ENCODE peak calls at places on chromosomes 3 and 15, in four cellular contexts. N is K562, T is GM12878, P is HepG2. L is an unnamed sample.

GRCh38 chr3:122940628-122941086 is 86.9 kb downstream of the SEMA5B start:
- DNase-seq in P (no peak), T (no peak), N (no peak), L (no peak)

GRCh38 chr3:58581328-58582091 is 4.3 kb upstream of the FAM107A start:
- DNase-seq in N (no peak), P (no peak), T (no peak), L (no peak)

GRCh38 chr3:194959217-194959616 is 273.5 kb downstream of the FAM43A start:
- DNase-seq in N (no peak), T (no peak), P (no peak), L (no peak)

GRCh38 chr3:56868706-56869105 is 67.0 kb upstream of the ARHGEF3 start:
- DNase-seq in T (no peak), N (no peak), P (no peak), L (no peak)

GRCh38 chr3:176041812-176042211 is 1155.5 kb downstream of the TBL1XR1 start:
- DNase-seq in T (no peak), N (no peak), P (no peak), L (no peak)

GRCh38 chr15:65286704-65287514 is at the start of gene PARP16:
- DNase-seq in N (peak; percentile 94), T (peak; percentile 77), P (peak; percentile 80), L (peak; percentile 86)

GRCh38 chr3:42652611-42653302 is 740 bp upstream of the ZBTB47 start:
- DNase-seq in P (peak; percentile 29), T (peak; percentile 16), N (peak; percentile 62), L (no peak)

GRCh38 chr15:38564557-38565286 is at the start of gene RASGRP1:
- DNase-seq in P (peak; percentile 12), T (no peak), N (peak; percentile 63), L (peak; percentile 58)

GRCh38 chr3:101281616-101282015 is 38.8 kb downstream of the IMPG2 start:
- DNase-seq in P (no peak), T (no peak), N (no peak), L (no peak)

GRCh38 chr3:135982922-135983581 is 17.5 kb downstream of the PPP2R3A start:
- DNase-seq in T (no peak), N (no peak), P (no peak), L (no peak)

GRCh38 chr3:171829841-171830559 is 13.1 kb upstream of the TMEM212 start:
- DNase-seq in N (no peak), T (no peak), P (peak; percentile 81), L (peak; percentile 69)

GRCh38 chr3:51024765-51025681 is 350.3 kb downstream of the DOCK3 start:
- DNase-seq in N (no peak), T (no peak), P (no peak), L (peak; percentile 9)
- TF ChIP-seq TARDBP in N (no peak), T (no peak), P (no peak), L (no peak)

DNA sequence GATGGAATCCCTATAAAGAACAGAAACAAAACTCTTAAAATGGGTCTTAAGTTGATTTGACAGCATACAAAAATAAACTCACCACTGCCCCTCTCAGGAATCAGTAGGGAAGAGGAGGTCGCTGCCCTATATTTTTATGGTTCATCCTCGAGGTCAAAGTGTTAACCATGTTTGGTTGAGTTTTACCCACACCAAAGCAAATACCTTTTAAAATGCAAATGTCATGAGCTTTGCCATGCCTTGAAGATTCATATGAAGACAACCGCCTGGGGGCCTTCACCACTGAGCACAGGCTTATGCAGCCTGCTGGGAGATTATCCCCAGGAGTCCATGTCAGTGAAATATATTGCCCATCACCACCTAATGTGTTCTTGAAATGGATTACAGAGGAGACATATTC is 66.1 kb downstream of the GLB1 start:
- DNase-seq in P (no peak), T (no peak), N (no peak), L (peak; percentile 30)
- TF ChIP-seq TARDBP in P (no peak), T (no peak), N (no peak), L (no peak)

DNA sequence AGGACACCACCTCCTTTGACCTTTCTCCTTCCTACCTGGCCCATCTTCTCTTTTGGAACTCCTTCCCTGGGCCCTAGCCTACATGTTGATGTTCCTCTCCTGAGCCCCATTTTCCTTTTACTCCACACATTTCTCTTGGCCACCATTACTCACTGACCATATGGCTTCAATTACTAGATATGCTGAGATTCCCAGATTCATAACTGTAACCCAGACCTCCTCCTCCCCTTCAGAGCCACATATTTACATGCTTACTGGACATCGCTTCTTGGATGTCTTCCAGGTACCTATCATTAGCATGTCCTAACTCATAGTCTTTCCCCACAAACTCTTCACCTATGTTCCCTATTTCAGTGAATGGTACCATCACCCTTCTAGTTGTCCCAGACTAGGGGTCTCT is 24.4 kb upstream of the TRIM59 start:
- DNase-seq in N (no peak), P (no peak), T (no peak), L (no peak)
- TF ChIP-seq TARDBP in N (no peak), P (no peak), T (no peak), L (no peak)

GRCh38 chr15:67180035-67180434 is 74.4 kb downstream of the AAGAB start:
- DNase-seq in T (no peak), P (no peak), N (no peak), L (no peak)
- TF ChIP-seq TARDBP in T (no peak), P (no peak), N (no peak), L (no peak)

GRCh38 chr3:39099242-39099641 is 8.2 kb downstream of the GORASP1 start:
- DNase-seq in N (no peak), T (no peak), P (no peak), L (no peak)

GRCh38 chr3:39099738-39100499 is 7.5 kb downstream of the GORASP1 start:
- DNase-seq in T (no peak), N (no peak), P (no peak), L (no peak)

GRCh38 chr3:39098473-39099000 is 8.9 kb downstream of the GORASP1 start:
- DNase-seq in N (no peak), P (no peak), T (no peak), L (no peak)

GRCh38 chr3:39096775-39097174 is 10.7 kb downstream of the GORASP1 start:
- DNase-seq in P (peak; percentile 67), T (no peak), N (no peak), L (no peak)

GRCh38 chr3:39097716-39098472 is 9.5 kb downstream of the GORASP1 start:
- DNase-seq in T (no peak), P (no peak), N (no peak), L (no peak)
- TF ChIP-seq TARDBP in T (no peak), P (no peak), N (no peak), L (no peak)

L was measured in HEK293T.